ENCODE peak calls at places on chromosomes 13 and 19, in five cellular contexts. M is activated naive CD4-positive, alpha-beta T cell treated with anti-CD3 and anti-CD28 coated beads, Interleukin-2, amount 50 U/mL, for 16 hours; J is thoracic aorta; N is IMR-90; S is NCI-H526. V is an unnamed sample.

GRCh38 chr19:55590621-55591020 is 8.7 kb downstream of the FIZ1 start:
- DNase-seq in N (no peak), S (no peak), M (no peak), J (no peak), V (no peak)

GRCh38 chr13:58994778-58995177 is 1169.0 kb downstream of the DIAPH3 start:
- DNase-seq in N (no peak), M (no peak), S (no peak), J (no peak), V (no peak)

GRCh38 chr19:2033115-2033824 is 17.8 kb upstream of the BTBD2 start:
- DNase-seq in M (no peak), N (no peak), J (no peak), S (no peak), V (no peak)

GRCh38 chr13:25860862-25861261 is 191.0 kb downstream of the SHISA2 start:
- DNase-seq in S (peak; percentile 50), J (no peak), M (no peak), N (peak; percentile 33), V (no peak)

GRCh38 chr13:85148009-85148408 is 651.2 kb downstream of the SLITRK6 start:
- DNase-seq in M (no peak), J (no peak), N (no peak), S (no peak), V (no peak)

GRCh38 chr13:41610426-41610825 is 153.1 kb downstream of the RGCC start:
- DNase-seq in M (no peak), J (no peak), N (peak; percentile 97), S (no peak), V (no peak)

GRCh38 chr19:5447700-5448311 is 7.4 kb upstream of the ZNRF4 start:
- DNase-seq in N (no peak), S (no peak), M (no peak), J (no peak), V (no peak)

GRCh38 chr13:39942177-39942900 is 286.9 kb downstream of the COG6 start:
- DNase-seq in M (no peak), J (no peak), N (no peak), S (no peak), V (no peak)

GRCh38 chr19:15433519-15434069 is 14.8 kb upstream of the AKAP8L start:
- DNase-seq in N (no peak), S (no peak), J (no peak), M (no peak), V (no peak)